ENCODE peak calls at places on chromosomes 12 and 14, in eight cellular contexts. G, S, I, V, A, X, R and D are unnamed samples.

GRCh38 chr14:21940887-21941855 is 267.6 kb upstream of the OR4E1 start:
- DNase-seq in G (peak; percentile 38), S (no peak), I (no peak), V (peak; percentile 2), A (peak; percentile 10), X (no peak), R (peak; percentile 53), D (no peak)

GRCh38 chr12:3641428-3641883 is 111.5 kb downstream of the CRACR2A start:
- DNase-seq in G (no peak), S (no peak), I (no peak), V (peak; percentile 36), A (no peak), X (no peak), R (no peak), D (peak; percentile 32)

GRCh38 chr14:78978896-78979295 is 808.7 kb downstream of the NRXN3 start:
- DNase-seq in G (no peak), S (no peak), I (peak; percentile 12), V (no peak), A (no peak), X (no peak), R (no peak), D (no peak)

GRCh38 chr12:64583395-64584172 is 26.7 kb upstream of the RASSF3 start:
- DNase-seq in G (no peak), S (no peak), I (no peak), V (peak; percentile 28), A (no peak), X (no peak), R (peak; percentile 27), D (peak; percentile 59)

GRCh38 chr12:55983229-55983849 is 9.5 kb downstream of the RAB5B start:
- DNase-seq in G (no peak), S (no peak), I (no peak), V (no peak), A (no peak), X (no peak), R (no peak), D (no peak)

GRCh38 chr14:35666429-35667043 is 132.6 kb downstream of the INSM2 start:
- DNase-seq in G (no peak), S (no peak), I (no peak), V (no peak), A (no peak), X (no peak), R (no peak), D (no peak)

GRCh38 chr14:80606347-80606772 is 335.2 kb downstream of the CEP128 start:
- DNase-seq in G (no peak), S (no peak), I (no peak), V (no peak), A (no peak), X (no peak), R (no peak), D (peak; percentile 87)

GRCh38 chr14:25006961-25007795 is 42.8 kb downstream of the STXBP6 start:
- DNase-seq in G (no peak), S (no peak), I (no peak), V (peak; percentile 95), A (no peak), X (no peak), R (no peak), D (peak; percentile 82)

GRCh38 chr14:79373451-79373850 is 837.9 kb downstream of the DIO2 start:
- DNase-seq in G (no peak), S (peak; percentile 49), I (no peak), V (no peak), A (no peak), X (no peak), R (no peak), D (no peak)

GRCh38 chr14:75453817-75454434 is 26.1 kb downstream of the JDP2 start:
- DNase-seq in G (no peak), S (no peak), I (no peak), V (no peak), A (peak; percentile 17), X (no peak), R (peak; percentile 7), D (no peak)